ENCODE peak calls at places on chromosome 7, in four cellular contexts. L is heart left ventricle, F is neuronal stem cell, A is caudate nucleus. H is an unnamed sample.

GRCh38 chr7:8131694-8132605 is 130.0 kb downstream of the ICA1 start:
- DNase-seq in L (no peak), F (no peak), A (no peak), H (no peak)

GRCh38 chr7:109844362-109844761 is 1246.6 kb upstream of the LRRN3 start:
- DNase-seq in L (no peak), F (no peak), A (no peak), H (no peak)

GRCh38 chr7:112510032-112510742 is 29.4 kb downstream of the LSMEM1 start:
- DNase-seq in L (no peak), F (no peak), A (peak), H (no peak)

GRCh38 chr7:118232837-118233236 is 8.3 kb downstream of the ANKRD7 start:
- DNase-seq in L (no peak), F (no peak), A (no peak), H (no peak)

GRCh38 chr7:151863386-151864079 is 13.4 kb downstream of the PRKAG2 start:
- DNase-seq in L (no peak), F (no peak), A (no peak), H (no peak)

GRCh38 chr7:150739045-150739432 is 1.8 kb downstream of the GIMAP5 start:
- DNase-seq in L (no peak), F (no peak), A (no peak), H (no peak)

GRCh38 chr7:87147500-87147899 is 4.8 kb upstream of the DMTF1 start:
- DNase-seq in L (no peak), F (no peak), A (no peak), H (no peak)

GRCh38 chr7:18154707-18155106 is 127.1 kb upstream of the PRPS1L1 start:
- DNase-seq in L (no peak), F (no peak), A (no peak), H (no peak)

GRCh38 chr7:148746139-148746538 is 47.4 kb downstream of the CUL1 start:
- DNase-seq in L (no peak), F (no peak), A (no peak), H (no peak)

GRCh38 chr7:134435161-134435920 is 23.6 kb downstream of the AKR1B1 start:
- DNase-seq in L (no peak), F (no peak), A (no peak), H (no peak)

GRCh38 chr7:81594767-81595166 is 175.1 kb downstream of the HGF start:
- DNase-seq in L (peak), F (no peak), A (no peak), H (no peak)

GRCh38 chr7:4177001-4177400 is 505.1 kb upstream of the FOXK1 start:
- DNase-seq in L (no peak), F (no peak), A (no peak), H (no peak)

GRCh38 chr7:26101471-26102151 is 50.4 kb upstream of the NFE2L3 start:
- DNase-seq in L (peak), F (peak), A (no peak), H (peak)

GRCh38 chr7:29569648-29570047 is 6.0 kb downstream of the PRR15 start:
- DNase-seq in L (no peak), F (no peak), A (no peak), H (no peak)

GRCh38 chr7:69516208-69516820 is 82.0 kb upstream of the AUTS2 start:
- DNase-seq in L (peak), F (no peak), A (no peak), H (no peak)

GRCh38 chr7:150435390-150436073 is 14.9 kb upstream of the GIMAP8 start:
- DNase-seq in L (no peak), F (no peak), A (no peak), H (no peak)

GRCh38 chr7:87058739-87059524 is 522 bp downstream of the ELAPOR2 start:
- DNase-seq in L (no peak), F (no peak), A (peak), H (no peak)

GRCh38 chr7:98215561-98216495 is 4.6 kb downstream of the BHLHA15 start:
- DNase-seq in L (no peak), F (no peak), A (no peak), H (no peak)

GRCh38 chr7:108592633-108593277 is 23.1 kb downstream of the DNAJB9 start:
- DNase-seq in L (no peak), F (no peak), A (no peak), H (no peak)

GRCh38 chr7:92244803-92245486 is 769 bp downstream of the KRIT1 start:
- DNase-seq in L (no peak), F (peak), A (no peak), H (no peak)

GRCh38 chr7:76272872-76273271 is 29.6 kb upstream of the HSPB1 start:
- DNase-seq in L (no peak), F (no peak), A (no peak), H (no peak)

GRCh38 chr7:43674559-43675436 is 54.5 kb downstream of the COA1 start:
- DNase-seq in L (no peak), F (no peak), A (no peak), H (no peak)

GRCh38 chr7:39651262-39651661 is 27.9 kb downstream of the RALA start:
- DNase-seq in L (no peak), F (no peak), A (no peak), H (no peak)

GRCh38 chr7:107966701-107967100 is 36.3 kb downstream of the LAMB1 start:
- DNase-seq in L (peak), F (peak), A (no peak), H (no peak)

GRCh38 chr7:108525327-108525984 is 479 bp downstream of the PNPLA8 start:
- DNase-seq in L (peak), F (no peak), A (no peak), H (no peak)

GRCh38 chr7:23346316-23346715 is 47.2 kb downstream of the MALSU1 start:
- DNase-seq in L (no peak), F (no peak), A (no peak), H (no peak)

GRCh38 chr7:44750921-44751571 is 2.4 kb downstream of the ZMIZ2 start:
- DNase-seq in L (no peak), F (no peak), A (no peak), H (no peak)

DNA sequence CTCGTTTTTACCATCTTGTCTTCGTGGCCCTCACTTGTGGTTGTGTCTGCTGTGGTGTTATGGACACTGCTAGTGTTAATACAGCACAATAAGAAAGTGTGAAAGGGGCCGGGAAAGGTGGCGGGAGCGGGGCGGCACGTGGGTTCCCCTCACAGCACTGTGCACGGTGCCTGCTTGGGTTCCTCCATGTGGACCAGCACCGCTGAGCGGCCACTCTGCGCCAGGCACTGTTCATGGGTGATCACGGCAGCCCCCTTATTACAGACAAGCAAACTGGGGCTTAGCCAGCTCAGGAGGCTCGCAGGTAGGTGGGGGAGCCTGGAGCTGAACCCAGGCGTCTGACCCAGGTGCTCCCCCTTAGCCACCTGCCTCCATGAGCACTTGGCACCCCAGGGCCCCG is 12.2 kb downstream of the SUN1 start:
- DNase-seq in L (no peak), F (no peak), A (no peak), H (no peak)
- H3K27ac ChIP-seq in L (no peak), F (no peak), A (no peak), H (no peak)

DNA sequence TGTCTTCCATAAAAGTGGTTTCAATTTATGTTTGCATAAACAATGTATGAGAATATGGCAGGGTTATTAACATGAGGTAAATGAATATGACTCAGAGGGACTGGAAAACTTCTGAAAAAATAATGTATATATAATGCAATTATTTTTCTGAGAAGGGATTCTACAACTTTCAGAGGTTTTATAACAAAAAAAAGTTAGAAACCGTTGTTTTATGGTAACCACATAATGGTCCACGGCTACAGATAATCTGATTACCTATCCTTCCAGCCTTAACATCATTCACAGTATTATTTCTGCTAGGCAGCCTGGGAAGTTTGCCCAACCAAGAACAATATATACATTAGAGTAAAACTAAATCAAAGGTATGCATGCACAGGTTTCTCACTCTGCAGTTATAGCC is 101.1 kb downstream of the CRPPA start:
- DNase-seq in L (no peak), F (no peak), A (no peak), H (no peak)
- H3K27ac ChIP-seq in L (no peak), F (no peak), A (no peak), H (no peak)

GRCh38 chr7:102252373-102252982 is 34.2 kb upstream of the SH2B2 start:
- DNase-seq in L (no peak), F (peak), A (no peak), H (no peak)
- H3K27ac ChIP-seq in L (no peak), F (peak), A (no peak), H (no peak)

DNA sequence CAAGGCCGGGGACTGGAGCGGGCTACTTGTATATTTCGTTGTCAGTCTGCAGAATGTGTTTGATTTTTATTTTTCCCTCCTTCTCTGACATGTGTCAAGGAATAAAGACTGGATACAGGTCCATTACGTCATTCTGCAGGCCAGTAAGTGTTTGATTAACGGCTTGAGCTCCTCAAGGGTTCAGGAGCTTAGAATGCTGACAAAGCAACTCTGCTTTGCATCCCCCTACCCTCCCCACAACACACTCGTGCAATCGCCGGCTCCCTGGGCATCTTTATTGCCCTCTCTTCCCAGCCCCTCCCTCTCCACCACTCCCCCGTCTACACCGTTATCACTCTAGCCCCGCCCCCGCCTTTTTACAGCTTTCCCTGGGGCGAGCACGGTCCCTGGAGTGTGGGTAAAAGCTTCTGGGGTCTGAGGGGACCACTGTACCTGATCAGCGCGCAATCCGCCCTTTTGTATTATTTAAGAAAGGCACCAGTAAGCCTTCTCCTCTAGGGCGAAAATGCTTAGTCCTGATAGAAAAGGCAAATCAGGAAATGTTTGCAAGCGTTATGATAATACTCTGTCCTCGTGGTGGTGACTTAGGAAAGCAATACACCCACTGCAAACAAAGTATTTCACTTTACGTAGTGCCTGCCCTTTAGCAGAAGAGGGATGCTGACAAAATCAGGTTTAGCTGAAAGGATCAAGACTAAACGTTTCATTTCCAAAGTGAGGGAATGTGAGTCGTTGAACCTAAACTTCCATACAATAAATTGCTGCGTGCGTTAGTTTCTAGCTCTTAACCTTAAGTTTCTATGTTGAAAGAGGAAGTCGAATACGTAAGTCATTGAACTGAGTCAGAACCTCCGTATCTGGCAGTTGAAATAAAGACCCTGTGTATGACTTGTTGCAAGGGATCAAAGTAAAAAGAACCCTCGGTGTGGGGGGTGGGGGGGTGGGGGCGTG is 1.4 kb upstream of the CREB5 start:
- DNase-seq in L (peak), F (peak), A (no peak), H (peak)
- H3K27ac ChIP-seq in L (peak), F (no peak), A (no peak), H (peak)

DNA sequence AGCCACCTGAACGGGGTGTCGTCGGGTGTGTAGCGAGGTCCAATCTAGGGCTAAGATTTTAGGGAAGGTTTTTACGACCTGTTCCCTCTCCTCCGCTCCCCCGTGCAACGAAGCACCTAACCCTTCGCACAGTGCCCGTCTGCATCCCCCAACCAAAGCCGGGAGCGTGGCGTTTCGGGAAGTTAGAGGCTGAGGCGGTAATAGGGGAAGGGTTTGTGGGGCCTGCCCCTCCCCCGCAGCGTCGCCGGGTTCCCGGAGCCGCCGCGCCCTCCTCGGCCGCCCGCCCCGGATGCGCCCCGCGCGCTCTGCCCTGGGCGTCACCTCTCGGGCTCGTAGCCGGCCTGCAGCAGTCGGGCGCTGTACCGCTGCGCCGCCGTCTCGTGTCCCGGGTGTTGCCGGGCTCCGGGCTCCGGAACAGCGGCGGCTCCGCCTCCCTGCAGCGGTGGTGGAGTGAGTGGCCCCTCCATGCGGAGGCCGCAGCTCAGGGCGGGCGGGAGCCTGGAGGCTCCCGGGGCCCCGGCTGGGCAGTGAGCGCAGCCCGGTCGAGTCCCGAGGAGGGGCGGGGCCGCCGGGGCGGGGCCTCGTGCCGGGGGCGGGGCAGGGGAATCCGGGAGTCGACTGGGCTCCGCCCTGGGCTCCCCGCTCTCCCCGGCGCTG is at the start of gene IMPDH1:
- DNase-seq in L (peak), F (peak), A (peak), H (peak)
- H3K27ac ChIP-seq in L (peak), F (no peak), A (peak), H (peak)

DNA sequence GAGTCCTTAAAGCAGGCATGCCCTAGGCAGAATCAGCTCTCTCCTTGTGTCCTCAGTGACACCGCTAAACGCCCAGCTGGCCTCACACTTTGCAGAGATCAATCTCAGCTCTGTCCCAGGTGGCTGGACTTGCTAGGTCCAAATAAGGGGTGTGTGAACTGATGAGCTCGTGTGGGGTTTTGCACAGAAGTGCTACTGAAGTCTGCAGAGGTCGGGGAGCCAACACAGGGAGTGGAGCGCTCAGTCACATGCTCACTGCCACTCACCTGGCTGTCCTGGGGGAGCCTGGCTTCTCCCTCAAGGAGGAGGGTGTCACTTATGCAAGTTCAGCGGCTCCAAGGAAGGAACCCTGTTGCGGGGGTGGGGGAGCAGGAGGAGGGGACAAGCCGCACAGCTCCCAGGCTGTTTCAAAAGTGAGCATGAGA is 2.0 kb downstream of the ELN start:
- DNase-seq in L (no peak), F (no peak), A (peak), H (no peak)
- H3K27ac ChIP-seq in L (peak), F (peak), A (no peak), H (peak)